ENCODE peak calls at places on chromosome 6, in ten cellular contexts. One of them, this sample, is unnamed.

GRCh38 chr6:43934803-43935602 is 165.0 kb downstream of the VEGFA start:
- DNase-seq in pancreas: peak
- DNase-seq in left ventricle myocardium inferior: no peak
- DNase-seq in breast epithelium: no peak
- DNase-seq in astrocyte of the spinal cord: no peak
- DNase-seq in cardiac septum: peak
- DNase-seq in A172: no peak
- DNase-seq in midbrain: no peak
- DNase-seq in NCI-H2107: no peak
- DNase-seq in fibroblast of the conjunctiva: no peak
- DNase-seq in this sample: no peak

GRCh38 chr6:131182991-131183425 is 47.7 kb downstream of the AKAP7 start:
- DNase-seq in pancreas: no peak
- DNase-seq in left ventricle myocardium inferior: no peak
- DNase-seq in breast epithelium: no peak
- DNase-seq in astrocyte of the spinal cord: peak
- DNase-seq in cardiac septum: no peak
- DNase-seq in A172: no peak
- DNase-seq in midbrain: peak
- DNase-seq in NCI-H2107: no peak
- DNase-seq in fibroblast of the conjunctiva: peak
- DNase-seq in this sample: no peak

GRCh38 chr6:45148711-45149341 is 179.3 kb upstream of the RUNX2 start:
- DNase-seq in pancreas: no peak
- DNase-seq in left ventricle myocardium inferior: no peak
- DNase-seq in breast epithelium: no peak
- DNase-seq in astrocyte of the spinal cord: peak
- DNase-seq in cardiac septum: no peak
- DNase-seq in A172: no peak
- DNase-seq in midbrain: no peak
- DNase-seq in NCI-H2107: no peak
- DNase-seq in fibroblast of the conjunctiva: peak
- DNase-seq in this sample: no peak

GRCh38 chr6:52496609-52497008 is 76.5 kb downstream of the EFHC1 start:
- DNase-seq in pancreas: no peak
- DNase-seq in left ventricle myocardium inferior: no peak
- DNase-seq in breast epithelium: no peak
- DNase-seq in astrocyte of the spinal cord: no peak
- DNase-seq in cardiac septum: no peak
- DNase-seq in A172: no peak
- DNase-seq in midbrain: no peak
- DNase-seq in NCI-H2107: no peak
- DNase-seq in fibroblast of the conjunctiva: no peak
- DNase-seq in this sample: no peak

GRCh38 chr6:35034411-35035171 is 106.5 kb downstream of the TCP11 start:
- DNase-seq in pancreas: peak
- DNase-seq in left ventricle myocardium inferior: peak
- DNase-seq in breast epithelium: no peak
- DNase-seq in astrocyte of the spinal cord: no peak
- DNase-seq in cardiac septum: peak
- DNase-seq in A172: no peak
- DNase-seq in midbrain: no peak
- DNase-seq in NCI-H2107: no peak
- DNase-seq in fibroblast of the conjunctiva: no peak
- DNase-seq in this sample: no peak

GRCh38 chr6:78253618-78254017 is 600.8 kb downstream of the MEI4 start:
- DNase-seq in pancreas: no peak
- DNase-seq in left ventricle myocardium inferior: no peak
- DNase-seq in breast epithelium: no peak
- DNase-seq in astrocyte of the spinal cord: no peak
- DNase-seq in cardiac septum: no peak
- DNase-seq in A172: no peak
- DNase-seq in midbrain: no peak
- DNase-seq in NCI-H2107: no peak
- DNase-seq in fibroblast of the conjunctiva: no peak
- DNase-seq in this sample: no peak

GRCh38 chr6:55704421-55704820 is 125.4 kb upstream of the HMGCLL1 start:
- DNase-seq in pancreas: no peak
- DNase-seq in left ventricle myocardium inferior: no peak
- DNase-seq in breast epithelium: no peak
- DNase-seq in astrocyte of the spinal cord: peak
- DNase-seq in cardiac septum: no peak
- DNase-seq in A172: peak
- DNase-seq in midbrain: no peak
- DNase-seq in NCI-H2107: no peak
- DNase-seq in fibroblast of the conjunctiva: no peak
- DNase-seq in this sample: no peak

GRCh38 chr6:37171141-37171969 is 1.4 kb downstream of the PIM1 start:
- DNase-seq in pancreas: peak
- DNase-seq in left ventricle myocardium inferior: peak
- DNase-seq in breast epithelium: peak
- DNase-seq in astrocyte of the spinal cord: peak
- DNase-seq in cardiac septum: peak
- DNase-seq in A172: no peak
- DNase-seq in midbrain: peak
- DNase-seq in NCI-H2107: no peak
- DNase-seq in fibroblast of the conjunctiva: no peak
- DNase-seq in this sample: no peak

GRCh38 chr6:71288228-71289038 is at the start of gene OGFRL1:
- DNase-seq in pancreas: peak
- DNase-seq in left ventricle myocardium inferior: peak
- DNase-seq in breast epithelium: peak
- DNase-seq in astrocyte of the spinal cord: peak
- DNase-seq in cardiac septum: peak
- DNase-seq in A172: peak
- DNase-seq in midbrain: peak
- DNase-seq in NCI-H2107: peak
- DNase-seq in fibroblast of the conjunctiva: peak
- DNase-seq in this sample: peak

GRCh38 chr6:46115634-46116033 is 14.2 kb upstream of the ENPP4 start:
- DNase-seq in pancreas: no peak
- DNase-seq in left ventricle myocardium inferior: no peak
- DNase-seq in breast epithelium: no peak
- DNase-seq in astrocyte of the spinal cord: no peak
- DNase-seq in cardiac septum: no peak
- DNase-seq in A172: no peak
- DNase-seq in midbrain: no peak
- DNase-seq in NCI-H2107: no peak
- DNase-seq in fibroblast of the conjunctiva: no peak
- DNase-seq in this sample: no peak

GRCh38 chr6:134267917-134268361 is 50.0 kb downstream of the SGK1 start:
- DNase-seq in pancreas: no peak
- DNase-seq in left ventricle myocardium inferior: no peak
- DNase-seq in breast epithelium: no peak
- DNase-seq in astrocyte of the spinal cord: no peak
- DNase-seq in cardiac septum: no peak
- DNase-seq in A172: no peak
- DNase-seq in midbrain: peak
- DNase-seq in NCI-H2107: peak
- DNase-seq in fibroblast of the conjunctiva: no peak
- DNase-seq in this sample: no peak

GRCh38 chr6:132612449-132613116 is 11.5 kb downstream of the TAAR2 start:
- DNase-seq in pancreas: no peak
- DNase-seq in left ventricle myocardium inferior: no peak
- DNase-seq in breast epithelium: no peak
- DNase-seq in astrocyte of the spinal cord: no peak
- DNase-seq in cardiac septum: no peak
- DNase-seq in A172: no peak
- DNase-seq in midbrain: no peak
- DNase-seq in NCI-H2107: no peak
- DNase-seq in fibroblast of the conjunctiva: no peak
- DNase-seq in this sample: no peak

GRCh38 chr6:30169658-30170614 is 6.6 kb downstream of the TRIM15 start:
- DNase-seq in pancreas: no peak
- DNase-seq in left ventricle myocardium inferior: no peak
- DNase-seq in breast epithelium: no peak
- DNase-seq in astrocyte of the spinal cord: peak
- DNase-seq in cardiac septum: no peak
- DNase-seq in A172: peak
- DNase-seq in midbrain: peak
- DNase-seq in NCI-H2107: no peak
- DNase-seq in fibroblast of the conjunctiva: peak
- DNase-seq in this sample: no peak

GRCh38 chr6:166671434-166672061 is 44.5 kb upstream of the RPS6KA2 start:
- DNase-seq in pancreas: peak
- DNase-seq in left ventricle myocardium inferior: no peak
- DNase-seq in breast epithelium: no peak
- DNase-seq in astrocyte of the spinal cord: peak
- DNase-seq in cardiac septum: no peak
- DNase-seq in A172: peak
- DNase-seq in midbrain: no peak
- DNase-seq in NCI-H2107: no peak
- DNase-seq in fibroblast of the conjunctiva: no peak
- DNase-seq in this sample: no peak

GRCh38 chr6:12605888-12606345 is 110.7 kb upstream of the PHACTR1 start:
- DNase-seq in pancreas: no peak
- DNase-seq in left ventricle myocardium inferior: peak
- DNase-seq in breast epithelium: peak
- DNase-seq in astrocyte of the spinal cord: peak
- DNase-seq in cardiac septum: no peak
- DNase-seq in A172: peak
- DNase-seq in midbrain: peak
- DNase-seq in NCI-H2107: peak
- DNase-seq in fibroblast of the conjunctiva: peak
- DNase-seq in this sample: no peak

GRCh38 chr6:7137335-7138106 is 29.8 kb downstream of the RREB1 start:
- DNase-seq in pancreas: no peak
- DNase-seq in left ventricle myocardium inferior: peak
- DNase-seq in breast epithelium: no peak
- DNase-seq in astrocyte of the spinal cord: peak
- DNase-seq in cardiac septum: no peak
- DNase-seq in A172: peak
- DNase-seq in midbrain: peak
- DNase-seq in NCI-H2107: no peak
- DNase-seq in fibroblast of the conjunctiva: peak
- DNase-seq in this sample: peak